ENCODE peak calls at places on chromosomes 11 and 22, in six cellular contexts. U is activated naive CD4-positive, alpha-beta T cell treated with anti-CD3 and anti-CD28 coated beads for 36 hours; M is stimulated activated CD8-positive, alpha-beta memory T cell treated with anti-CD3 and anti-CD28 coated beads, Interleukin-15, amount 100 ng/mL, for 48 hours; Y is EL; Z is body of pancreas; F is kidney. H is an unnamed sample.

GRCh38 chr22:20569059-20570058 is 61.9 kb downstream of the MED15 start:
- DNase-seq in Y (peak; percentile 99), F (peak; percentile 92), U (peak; percentile 62), M (peak; percentile 73), Z (peak; percentile 72), H (peak; percentile 89)

GRCh38 chr11:74710291-74710938 is 20.8 kb downstream of the CHRDL2 start:
- DNase-seq in Y (no peak), Z (no peak), F (no peak), U (no peak), M (no peak), H (no peak)

GRCh38 chr11:8566613-8567210 is 27.3 kb downstream of the STK33 start:
- DNase-seq in F (no peak), M (no peak), U (no peak), Z (no peak), Y (peak; percentile 59), H (peak; percentile 64)

GRCh38 chr11:44313701-44314489 is 4.0 kb upstream of the ALX4 start:
- DNase-seq in Y (no peak), M (no peak), F (peak; percentile 12), Z (no peak), U (no peak), H (no peak)

GRCh38 chr11:70854891-70855556 is 397.4 kb downstream of the SHANK2 start:
- DNase-seq in Y (no peak), Z (peak; percentile 26), M (no peak), F (no peak), U (no peak), H (no peak)

GRCh38 chr11:11577246-11577855 is 44.5 kb downstream of the GALNT18 start:
- DNase-seq in Z (no peak), U (no peak), Y (peak; percentile 28), M (no peak), F (no peak), H (peak; percentile 80)

GRCh38 chr11:11476971-11477645 is 124.1 kb upstream of the CSNK2A3 start:
- DNase-seq in Z (no peak), Y (no peak), M (no peak), U (no peak), F (no peak), H (no peak)

GRCh38 chr11:90525962-90526361 is 303.1 kb upstream of the CHORDC1 start:
- DNase-seq in F (no peak), M (no peak), U (no peak), Z (no peak), Y (no peak), H (no peak)

GRCh38 chr11:65014146-65014960 is at the start of gene ARL2:
- DNase-seq in M (peak; percentile 68), U (peak; percentile 36), Z (no peak), F (no peak), Y (no peak), H (peak; percentile 77)

GRCh38 chr22:28395920-28396447 is 283.7 kb downstream of the TTC28 start:
- DNase-seq in F (no peak), M (no peak), Y (peak; percentile 81), Z (no peak), U (peak; percentile 22), H (peak; percentile 8)

GRCh38 chr11:19988598-19988997 is 171.7 kb downstream of the DBX1 start:
- DNase-seq in U (no peak), Z (no peak), M (no peak), Y (peak; percentile 56), F (peak; percentile 76), H (no peak)

GRCh38 chr11:113960702-113961330 is 14.1 kb upstream of the HTR3A start:
- DNase-seq in Y (no peak), M (no peak), U (no peak), F (no peak), Z (no peak), H (no peak)

GRCh38 chr11:6258571-6258998 is 1.1 kb upstream of the CCKBR start:
- DNase-seq in F (no peak), U (peak; percentile 13), Y (no peak), M (no peak), Z (no peak), H (no peak)